ENCODE peak calls at places on chromosomes 6 and 20, in six cellular contexts. Y, F, G, C, T and M are unnamed samples.

GRCh38 chr6:36979343-36979742 is 6.7 kb downstream of the MTCH1 start:
- DNase-seq in F (no peak), T (no peak), Y (no peak), G (no peak), C (peak), M (no peak)

GRCh38 chr20:50120935-50121693 is 8.2 kb upstream of the UBE2V1 start:
- DNase-seq in Y (peak), T (peak), F (peak), C (peak), G (peak), M (no peak)

GRCh38 chr6:157715766-157716171 is 107.3 kb upstream of the SNX9 start:
- DNase-seq in C (peak), F (no peak), Y (no peak), T (no peak), G (no peak), M (no peak)

GRCh38 chr20:5065489-5066383 is 54.0 kb downstream of the PCNA start:
- DNase-seq in C (peak), Y (no peak), F (peak), G (peak), T (peak), M (no peak)

GRCh38 chr6:144447487-144447886 is 162.4 kb downstream of the UTRN start:
- DNase-seq in Y (no peak), F (no peak), C (peak), G (no peak), T (no peak), M (no peak)

GRCh38 chr6:105790635-105791034 is 295.5 kb upstream of the PRDM1 start:
- DNase-seq in Y (no peak), F (no peak), C (peak), G (no peak), T (no peak), M (no peak)

GRCh38 chr6:148758492-148758891 is 11.7 kb downstream of the UST start:
- DNase-seq in F (no peak), G (peak), T (no peak), Y (no peak), C (no peak), M (no peak)

GRCh38 chr6:120147218-120147871 is 797.8 kb upstream of the MAN1A1 start:
- DNase-seq in Y (peak), T (no peak), C (no peak), F (no peak), G (no peak), M (no peak)

GRCh38 chr6:118318648-118319047 is 229.4 kb upstream of the PLN start:
- DNase-seq in F (no peak), C (no peak), T (no peak), Y (no peak), G (no peak), M (no peak)

GRCh38 chr6:56226946-56227879 is 20.2 kb downstream of the COL21A1 start:
- DNase-seq in F (no peak), Y (no peak), T (no peak), C (peak), G (no peak), M (no peak)

GRCh38 chr6:82988904-82989303 is 76.7 kb downstream of the UBE3D start:
- DNase-seq in C (peak), T (no peak), Y (no peak), G (no peak), F (no peak), M (no peak)

GRCh38 chr6:7122684-7123083 is 14.9 kb downstream of the RREB1 start:
- DNase-seq in C (no peak), F (no peak), T (no peak), Y (no peak), G (no peak), M (no peak)

GRCh38 chr6:153001767-153002612 is 519 bp downstream of the MTRF1L start:
- DNase-seq in C (peak), F (no peak), G (peak), Y (no peak), T (peak), M (no peak)

GRCh38 chr6:48423640-48424365 is 312.8 kb upstream of the PTCHD4 start:
- DNase-seq in Y (no peak), C (peak), F (no peak), G (no peak), T (no peak), M (no peak)

GRCh38 chr6:160853946-160854345 is 137.6 kb upstream of the MAP3K4 start:
- DNase-seq in Y (no peak), F (no peak), G (no peak), C (no peak), T (no peak), M (no peak)

GRCh38 chr6:11275598-11275997 is 43.1 kb upstream of the NEDD9 start:
- DNase-seq in Y (no peak), G (no peak), T (peak), C (no peak), F (no peak), M (no peak)

GRCh38 chr6:137722749-137723272 is 144.2 kb upstream of the TNFAIP3 start:
- DNase-seq in F (no peak), Y (no peak), G (no peak), C (no peak), T (no peak), M (no peak)

GRCh38 chr6:26439151-26439550 is 1.2 kb upstream of the BTN3A3 start:
- DNase-seq in F (no peak), T (no peak), G (no peak), Y (no peak), C (no peak), M (no peak)

GRCh38 chr20:63267681-63268080 is 4.9 kb upstream of the ARFGAP1 start:
- DNase-seq in C (no peak), T (no peak), G (no peak), Y (no peak), F (no peak), M (no peak)

DNA sequence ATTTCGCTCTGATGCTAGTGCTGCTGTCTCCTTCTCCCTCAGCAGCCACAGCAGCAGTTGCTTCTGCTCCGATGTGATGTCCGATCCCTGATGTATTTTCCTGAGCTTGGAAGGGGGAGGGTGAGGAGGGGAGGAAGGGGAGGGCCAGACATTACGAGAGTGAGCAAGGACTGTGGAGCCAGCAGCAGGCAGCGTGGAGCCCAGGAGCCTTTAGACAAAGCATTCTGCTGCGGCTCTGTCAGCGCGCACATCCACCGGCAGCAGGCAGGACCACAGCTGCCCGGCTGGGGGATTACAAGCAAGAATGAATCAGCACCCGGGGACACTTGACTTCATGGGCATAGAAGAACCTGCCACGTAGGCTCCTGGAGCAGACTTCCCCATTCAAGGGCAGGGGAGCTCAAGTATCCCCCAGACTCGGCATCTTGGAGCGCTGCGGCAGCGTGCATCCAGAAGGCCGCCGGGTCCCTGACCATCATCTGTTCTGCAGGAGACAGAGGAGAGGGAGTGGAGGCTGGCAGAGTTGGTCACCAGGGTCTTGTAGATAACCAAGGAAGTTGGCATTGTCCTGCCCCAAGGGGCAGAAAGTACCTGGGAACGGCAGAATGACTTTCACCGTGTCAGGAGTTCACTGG is 83.0 kb downstream of the TCP11 start:
- DNase-seq in Y (no peak), G (no peak), T (no peak), F (no peak), C (peak), M (peak)
- H3K4me2 ChIP-seq in Y (no peak), G (no peak), T (no peak), F (no peak), C (no peak), M (no peak)

GRCh38 chr20:44552039-44552438 is 30.2 kb upstream of the SERINC3 start:
- DNase-seq in Y (no peak), T (peak), F (no peak), G (no peak), C (no peak), M (no peak)
- H3K4me2 ChIP-seq in Y (no peak), T (no peak), F (peak), G (no peak), C (no peak), M (no peak)

GRCh38 chr6:139144490-139145085 is 9.7 kb downstream of the HECA start:
- DNase-seq in T (no peak), C (no peak), F (no peak), Y (no peak), G (peak), M (no peak)
- H3K4me2 ChIP-seq in T (no peak), C (no peak), F (no peak), Y (no peak), G (peak), M (no peak)

GRCh38 chr6:47245745-47246371 is 63.8 kb downstream of the TNFRSF21 start:
- DNase-seq in G (no peak), Y (no peak), F (no peak), C (no peak), T (no peak), M (no peak)
- H3K4me2 ChIP-seq in G (peak), Y (no peak), F (no peak), C (no peak), T (no peak), M (no peak)

GRCh38 chr20:35575958-35576357 is 34.1 kb downstream of the ERGIC3 start:
- DNase-seq in F (no peak), T (peak), Y (no peak), C (no peak), G (no peak), M (no peak)
- H3K4me2 ChIP-seq in F (no peak), T (peak), Y (no peak), C (no peak), G (no peak), M (no peak)

DNA sequence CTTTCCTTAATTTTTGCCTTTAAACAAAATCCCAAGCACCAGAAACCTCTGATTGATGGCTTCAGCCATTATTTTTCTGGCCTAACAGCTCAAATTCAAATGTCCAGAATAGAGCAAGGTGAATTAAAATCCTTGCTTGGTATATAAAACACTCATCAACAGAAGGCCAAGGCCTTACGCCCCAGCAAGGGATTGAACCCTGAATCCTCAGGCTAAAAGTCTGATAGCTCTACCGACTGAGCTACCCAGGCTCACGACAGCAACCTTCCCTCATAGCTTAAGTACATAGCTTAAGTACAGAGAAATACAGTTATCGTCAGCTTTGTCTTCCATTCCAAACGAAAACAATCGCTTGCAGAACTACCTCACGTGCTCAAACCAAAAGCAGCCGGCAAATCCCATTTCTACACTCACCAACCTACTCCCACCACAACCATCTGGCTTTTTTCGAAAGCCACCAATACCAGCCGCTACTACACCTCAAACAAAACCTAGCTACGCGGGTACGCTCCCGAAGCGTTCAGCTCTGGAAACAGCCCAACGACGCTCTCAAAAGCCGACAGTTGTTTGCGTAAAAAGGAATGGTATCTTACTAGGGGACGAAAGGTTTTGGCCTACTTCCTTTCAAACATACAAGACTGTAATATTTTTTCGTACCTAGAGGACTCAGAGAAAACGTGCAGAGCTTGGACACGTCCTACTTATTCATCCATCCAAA is 167.5 kb downstream of the GPX5 start:
- DNase-seq in G (no peak), F (no peak), C (peak), Y (no peak), T (no peak), M (no peak)
- H3K4me2 ChIP-seq in G (no peak), F (no peak), C (no peak), Y (peak), T (no peak), M (peak)

GRCh38 chr20:48295966-48296421 is 510.7 kb upstream of the SULF2 start:
- DNase-seq in Y (no peak), C (peak), G (no peak), F (no peak), T (peak), M (peak)
- H3K4me2 ChIP-seq in Y (no peak), C (peak), G (no peak), F (peak), T (peak), M (no peak)

DNA sequence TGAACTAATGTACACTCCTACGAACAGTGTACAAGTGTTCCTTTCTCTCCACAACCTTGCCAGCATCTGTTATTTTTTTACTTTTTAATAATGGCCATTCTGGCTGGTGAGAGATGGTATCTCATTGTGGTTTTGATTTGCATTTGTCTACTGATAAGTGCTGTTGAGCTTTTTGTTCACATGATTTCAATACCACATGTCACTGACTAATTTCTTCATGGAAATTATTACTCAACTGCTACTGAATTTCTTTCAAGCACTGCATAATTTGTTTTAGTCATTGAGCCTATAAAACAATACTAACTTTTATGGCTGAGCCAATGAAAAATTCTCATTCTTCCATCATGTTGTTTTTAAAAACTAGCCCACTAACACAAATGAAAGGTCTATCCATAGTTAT is 115.4 kb downstream of the FRK start:
- DNase-seq in Y (no peak), G (no peak), T (no peak), C (no peak), F (no peak), M (no peak)
- H3K4me2 ChIP-seq in Y (no peak), G (no peak), T (no peak), C (no peak), F (no peak), M (no peak)